ENCODE peak calls at places on chromosomes 16 and 17, in four cellular contexts. U is adrenal gland, L is AG04450, C is kidney. A is an unnamed sample.

GRCh38 chr17:43877451-43878155 is 29.7 kb downstream of the MPP2 start:
- DNase-seq in L (no peak), U (no peak), C (peak), A (no peak)

GRCh38 chr16:29811896-29812665 is at the start of gene PRRT2:
- DNase-seq in U (peak), L (no peak), C (peak), A (no peak)

GRCh38 chr16:87563714-87564523 is 38.4 kb upstream of the JPH3 start:
- DNase-seq in L (no peak), U (no peak), C (no peak), A (no peak)

GRCh38 chr16:19542138-19542821 is 13.2 kb upstream of the VPS35L start:
- DNase-seq in U (no peak), C (no peak), L (no peak), A (no peak)

GRCh38 chr16:68901910-68902309 is 58.6 kb downstream of the TANGO6 start:
- DNase-seq in U (no peak), L (peak), C (no peak), A (no peak)

GRCh38 chr16:11901091-11901490 is 14.7 kb downstream of the GSPT1 start:
- DNase-seq in U (no peak), L (no peak), C (no peak), A (no peak)

GRCh38 chr17:42067371-42068180 is 17.2 kb upstream of the C17orf113 start:
- DNase-seq in L (no peak), U (peak), C (peak), A (peak)

GRCh38 chr17:80476877-80477646 is 655 bp upstream of the NPTX1 start:
- DNase-seq in U (no peak), L (no peak), C (no peak), A (no peak)

GRCh38 chr16:53417011-53417410 is 17.3 kb upstream of the RBL2 start:
- DNase-seq in L (no peak), U (no peak), C (no peak), A (no peak)

GRCh38 chr17:81607431-81607830 is 29.5 kb downstream of the NPLOC4 start:
- DNase-seq in L (no peak), C (no peak), U (no peak), A (no peak)

GRCh38 chr16:68700120-68700519 is 37.0 kb upstream of the CDH1 start:
- DNase-seq in C (no peak), L (no peak), U (no peak), A (no peak)

GRCh38 chr17:77124192-77124908 is 16.4 kb upstream of the SEC14L1 start:
- DNase-seq in C (no peak), U (peak), L (no peak), A (peak)

GRCh38 chr16:85912271-85912974 is 13.5 kb downstream of the IRF8 start:
- DNase-seq in U (peak), C (peak), L (peak), A (no peak)

GRCh38 chr17:39663688-39664580 is 1.2 kb upstream of the TCAP start:
- DNase-seq in U (peak), L (no peak), C (peak), A (peak)

GRCh38 chr16:86978445-86979030 is 338.7 kb downstream of the C16orf95 start:
- DNase-seq in C (peak), L (no peak), U (no peak), A (no peak)

GRCh38 chr17:20935740-20936139 is 107.1 kb downstream of the USP22 start:
- DNase-seq in L (no peak), U (no peak), C (no peak), A (no peak)

GRCh38 chr16:27229891-27230470 is 26.7 kb downstream of the KDM8 start:
- DNase-seq in U (no peak), L (no peak), C (no peak), A (no peak)

GRCh38 chr16:69378760-69379159 is 7.0 kb downstream of the TERF2 start:
- DNase-seq in C (no peak), U (no peak), L (no peak), A (no peak)

GRCh38 chr16:10421596-10421995 is 35.7 kb downstream of the ATF7IP2 start:
- DNase-seq in C (no peak), U (no peak), L (no peak), A (no peak)

GRCh38 chr17:44779211-44780025 is 20.6 kb downstream of the ADAM11 start:
- DNase-seq in L (peak), C (peak), U (peak), A (peak)

GRCh38 chr16:28308794-28309535 is 16.6 kb downstream of the SBK1 start:
- DNase-seq in U (no peak), C (no peak), L (no peak), A (no peak)

GRCh38 chr17:65163990-65164495 is 26.9 kb downstream of the RGS9 start:
- DNase-seq in U (no peak), L (no peak), C (no peak), A (peak)

GRCh38 chr16:51132484-51132883 is 18.6 kb downstream of the SALL1 start:
- DNase-seq in C (no peak), U (no peak), L (no peak), A (no peak)

GRCh38 chr16:3880623-3881498 is at the start of gene CREBBP:
- DNase-seq in L (peak), C (peak), U (peak), A (peak)

GRCh38 chr17:7633093-7633492 is 3.2 kb downstream of the SHBG start:
- DNase-seq in U (no peak), C (no peak), L (no peak), A (no peak)

GRCh38 chr17:2309338-2310143 is 5.8 kb downstream of the SRR start:
- DNase-seq in C (no peak), U (peak), L (peak), A (no peak)

GRCh38 chr17:79282294-79282693 is 207.7 kb downstream of the ENGASE start:
- DNase-seq in C (no peak), L (no peak), U (no peak), A (no peak)

GRCh38 chr17:75864448-75864871 is 9.3 kb upstream of the WBP2 start:
- DNase-seq in L (peak), U (no peak), C (no peak), A (peak)

GRCh38 chr17:5785867-5786509 is 201.7 kb upstream of the NLRP1 start:
- DNase-seq in C (no peak), L (peak), U (no peak), A (no peak)

GRCh38 chr16:66578596-66579531 is at the start of gene CMTM2:
- DNase-seq in U (no peak), L (no peak), C (no peak), A (no peak)

GRCh38 chr17:42906772-42907171 is 6.2 kb downstream of the G6PC1 start:
- DNase-seq in C (no peak), L (no peak), U (no peak), A (no peak)

GRCh38 chr16:67449739-67450138 is 18.8 kb downstream of the HSD11B2 start:
- DNase-seq in C (no peak), U (peak), L (no peak), A (no peak)

GRCh38 chr16:11409398-11409797 is 64.1 kb downstream of the RMI2 start:
- DNase-seq in U (no peak), L (no peak), C (no peak), A (no peak)

GRCh38 chr16:10993649-10994048 is 49.3 kb downstream of the CLEC16A start:
- DNase-seq in C (no peak), L (no peak), U (no peak), A (no peak)

GRCh38 chr16:56886826-56887225 is 21.8 kb downstream of the SLC12A3 start:
- DNase-seq in L (no peak), C (no peak), U (no peak), A (no peak)

GRCh38 chr16:56886296-56886695 is 21.3 kb downstream of the SLC12A3 start:
- DNase-seq in U (no peak), C (no peak), L (no peak), A (no peak)

GRCh38 chr16:56891685-56892084 is 26.7 kb downstream of the SLC12A3 start:
- DNase-seq in U (no peak), L (no peak), C (peak), A (no peak)

GRCh38 chr16:56889206-56889605 is 24.2 kb downstream of the SLC12A3 start:
- DNase-seq in L (no peak), C (no peak), U (no peak), A (peak)

GRCh38 chr16:56888806-56889205 is 23.8 kb downstream of the SLC12A3 start:
- DNase-seq in C (no peak), U (no peak), L (no peak), A (no peak)
- TF ChIP-seq CTCF in C (no peak), U (no peak), L (no peak), A (no peak)

DNA sequence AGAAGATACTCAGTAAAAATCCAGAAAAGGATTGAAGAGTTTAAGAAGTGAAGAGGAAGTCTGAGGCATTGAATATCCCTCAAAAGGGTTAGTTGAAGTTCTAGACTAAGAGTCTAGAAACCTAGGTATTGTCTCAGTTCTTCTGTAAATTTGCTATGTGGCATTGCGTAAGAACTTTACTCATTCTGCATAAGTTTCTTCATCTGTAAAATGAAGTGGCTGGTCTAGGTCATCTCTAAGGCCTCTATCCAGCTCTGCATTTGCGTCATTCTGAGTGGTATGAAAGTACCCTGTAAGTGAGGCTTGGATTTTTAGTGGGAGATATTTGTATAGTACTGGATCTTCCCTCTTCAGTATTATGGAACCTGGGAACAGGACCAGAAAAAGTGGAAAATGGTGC is 130.2 kb downstream of the MYO1D start:
- DNase-seq in L (no peak), C (no peak), U (no peak), A (no peak)
- H3K27ac ChIP-seq in L (no peak), C (no peak), U (no peak), A (no peak)

GRCh38 chr16:89924925-89925307 is 1.8 kb downstream of the TUBB3 start:
- DNase-seq in U (no peak), L (no peak), C (no peak), A (no peak)

GRCh38 chr16:89924298-89924924 is 1.3 kb downstream of the TUBB3 start:
- DNase-seq in C (no peak), L (no peak), U (no peak), A (no peak)

GRCh38 chr16:89923640-89924297 is 627 bp downstream of the TUBB3 start:
- DNase-seq in C (peak), U (no peak), L (no peak), A (no peak)

GRCh38 chr16:89922884-89923639 is at the start of gene TUBB3:
- DNase-seq in U (peak), C (peak), L (no peak), A (peak)

GRCh38 chr16:89925596-89926079 is 2.5 kb downstream of the TUBB3 start:
- DNase-seq in C (no peak), U (no peak), L (no peak), A (no peak)
- TF ChIP-seq CTCF in C (no peak), U (no peak), L (peak), A (no peak)

GRCh38 chr17:18977021-18977420 is 25.1 kb downstream of the SLC5A10 start:
- DNase-seq in L (no peak), U (no peak), C (no peak), A (no peak)

GRCh38 chr17:18975597-18975996 is 23.6 kb downstream of the SLC5A10 start:
- DNase-seq in L (no peak), U (no peak), C (no peak), A (no peak)

GRCh38 chr17:18977646-18978045 is 25.7 kb downstream of the SLC5A10 start:
- DNase-seq in C (no peak), U (no peak), L (no peak), A (no peak)

GRCh38 chr17:18974407-18975149 is 22.6 kb downstream of the SLC5A10 start:
- DNase-seq in C (no peak), L (no peak), U (no peak), A (no peak)

DNA sequence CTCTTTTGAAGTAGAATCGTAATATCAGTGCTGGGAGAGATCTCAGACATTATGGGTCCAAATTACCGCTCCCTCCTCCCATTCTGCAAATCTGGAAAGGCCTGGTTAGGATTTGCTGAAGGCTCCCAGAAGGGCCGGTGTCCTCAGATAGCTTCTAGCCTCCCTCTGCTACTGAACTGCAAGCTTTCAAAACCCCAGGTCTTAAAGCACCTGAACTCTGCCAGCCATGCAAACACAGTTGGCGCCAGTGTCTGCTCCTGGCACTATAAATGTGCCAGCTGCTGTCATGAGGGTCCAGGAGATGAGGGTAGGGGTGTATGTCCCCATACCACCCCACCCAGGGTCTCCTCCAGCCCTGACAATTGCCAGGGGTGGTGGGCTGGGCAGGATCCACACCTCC is 24.2 kb downstream of the SLC5A10 start:
- DNase-seq in C (no peak), U (no peak), L (no peak), A (no peak)
- H3K27ac ChIP-seq in C (no peak), U (no peak), L (no peak), A (no peak)

GRCh38 chr16:31189412-31189778 is 9.5 kb downstream of the FUS start:
- DNase-seq in U (no peak), L (no peak), C (no peak), A (no peak)
- TF ChIP-seq CTCF in U (no peak), L (no peak), C (no peak), A (no peak)

GRCh38 chr17:57832299-57832698 is 17.5 kb downstream of the MRPS23 start:
- DNase-seq in U (no peak), C (no peak), L (no peak), A (no peak)
- H3K27ac ChIP-seq in U (peak), C (no peak), L (no peak), A (no peak)

A was measured in stomach.